ENCODE peak calls at places on chromosomes 5 and 9, in four cellular contexts. D is transverse colon, U is glutamatergic neuron, G is nephron progenitor cell. L is an unnamed sample.

GRCh38 chr5:134564396-134564795 is 38.9 kb downstream of the JADE2 start:
- DNase-seq in D (no peak), U (no peak), G (no peak), L (no peak)

GRCh38 chr9:132210472-132211145 is 48.8 kb downstream of the NTNG2 start:
- DNase-seq in D (no peak), U (no peak), G (no peak), L (no peak)

GRCh38 chr9:127862075-127863011 is 7.9 kb upstream of the ENG start:
- DNase-seq in D (peak; percentile 80), U (no peak), G (no peak), L (no peak)

GRCh38 chr5:154191467-154192261 is 1.1 kb downstream of the GALNT10 start:
- DNase-seq in D (no peak), U (peak; percentile 34), G (no peak), L (no peak)

GRCh38 chr5:39102684-39103155 is 28.5 kb upstream of the RICTOR start:
- DNase-seq in D (no peak), U (no peak), G (no peak), L (no peak)

GRCh38 chr5:168734657-168735344 is 155.6 kb upstream of the PANK3 start:
- DNase-seq in D (no peak), U (no peak), G (no peak), L (no peak)

GRCh38 chr9:70119786-70120185 is 76.1 kb downstream of the MAMDC2 start:
- DNase-seq in D (no peak), U (no peak), G (no peak), L (no peak)

GRCh38 chr9:91176426-91176825 is 185.3 kb downstream of the AUH start:
- DNase-seq in D (peak; percentile 3), U (no peak), G (no peak), L (no peak)

GRCh38 chr5:82347213-82347947 is 69.2 kb upstream of the RPS23 start:
- DNase-seq in D (no peak), U (peak; percentile 31), G (peak; percentile 31), L (no peak)

GRCh38 chr9:31541626-31542025 is 842.8 kb upstream of the ACO1 start:
- DNase-seq in D (no peak), U (no peak), G (no peak), L (no peak)
- TF ChIP-seq CTCF in D (no peak), U (no peak), G (no peak), L (no peak)

DNA sequence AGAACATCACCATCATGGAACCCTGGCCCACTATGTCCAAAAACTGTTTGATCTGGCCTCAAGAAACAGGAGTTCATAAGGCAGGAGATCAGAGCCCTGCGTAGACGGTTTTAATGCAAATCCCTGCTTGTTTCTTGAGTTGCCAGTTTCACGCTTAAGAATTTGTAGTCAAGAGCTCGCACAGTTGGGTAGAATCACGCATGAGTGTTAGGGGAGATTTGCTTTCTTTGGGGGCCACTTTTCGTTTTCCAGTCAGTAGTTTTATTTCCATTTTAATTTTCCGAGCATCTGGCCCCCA is 6.7 kb upstream of the C5orf58 start:
- DNase-seq in D (no peak), U (no peak), G (no peak), L (no peak)
- TF ChIP-seq CTCF in D (no peak), U (no peak), G (no peak), L (no peak)

GRCh38 chr9:104361207-104361606 is 142.9 kb upstream of the OR13F1 start:
- DNase-seq in D (no peak), U (no peak), G (no peak), L (no peak)
- TF ChIP-seq CTCF in D (no peak), U (no peak), G (no peak), L (no peak)

DNA sequence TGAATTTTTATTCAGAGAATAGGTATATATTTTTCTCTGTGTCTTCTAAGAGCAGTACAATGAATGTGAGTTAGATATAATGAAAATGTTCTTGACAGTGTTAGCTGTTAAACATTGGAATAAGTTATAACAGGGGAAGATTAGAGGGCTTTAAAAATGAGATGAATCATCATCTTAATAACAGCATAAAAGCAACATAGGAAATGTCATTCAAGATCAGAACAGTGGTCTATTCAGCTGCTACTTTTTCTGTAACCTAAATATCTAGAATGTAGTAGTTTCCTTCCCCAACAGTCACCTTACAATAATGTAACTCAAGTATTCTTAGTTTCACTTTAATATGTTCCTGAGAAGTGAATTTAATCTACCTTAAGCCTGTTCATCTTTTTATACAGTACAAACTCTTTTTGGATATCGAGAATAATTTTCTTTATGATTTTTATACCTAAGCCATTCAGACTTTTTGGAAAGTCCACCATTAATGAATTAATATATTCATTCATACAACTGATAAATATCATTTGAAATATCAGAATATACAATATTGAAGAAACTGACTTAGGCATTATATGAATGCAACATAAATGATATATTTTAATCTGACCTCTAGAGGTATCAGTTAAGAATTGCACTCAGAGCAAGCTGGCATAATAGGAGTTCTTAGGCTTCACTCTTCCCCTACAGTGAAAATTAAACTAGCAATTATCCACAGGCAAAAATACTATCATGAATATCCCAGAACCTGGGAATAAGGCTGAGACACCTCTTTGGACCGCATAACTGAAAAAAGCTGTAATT is 66.1 kb upstream of the EDIL3 start:
- DNase-seq in D (no peak), U (no peak), G (no peak), L (no peak)
- TF ChIP-seq CTCF in D (peak; percentile 35), U (peak; percentile 34), G (peak; percentile 25), L (peak; percentile 79)

GRCh38 chr5:140780512-140780911 is 5.4 kb upstream of the PCDHA1 start:
- DNase-seq in D (no peak), U (no peak), G (no peak), L (no peak)
- TF ChIP-seq CTCF in D (no peak), U (no peak), G (no peak), L (no peak)

GRCh38 chr5:93174930-93175329 is 406.1 kb downstream of the NR2F1-AS1 start:
- DNase-seq in D (no peak), U (no peak), G (no peak), L (no peak)
- TF ChIP-seq CTCF in D (no peak), U (no peak), G (no peak), L (no peak)

GRCh38 chr9:22990349-22990748 is 543.7 kb downstream of the DMRTA1 start:
- DNase-seq in D (no peak), U (no peak), G (no peak), L (no peak)

GRCh38 chr9:22986556-22986955 is 539.9 kb downstream of the DMRTA1 start:
- DNase-seq in D (no peak), U (no peak), G (no peak), L (no peak)
- TF ChIP-seq CTCF in D (no peak), U (peak; percentile 34), G (no peak), L (no peak)

GRCh38 chr5:105708442-105708841 is 1962.3 kb downstream of the EFNA5 start:
- DNase-seq in D (no peak), U (no peak), G (no peak), L (no peak)
- TF ChIP-seq CTCF in D (no peak), U (no peak), G (no peak), L (no peak)